ENCODE peak calls at places on chromosome 22, in nine cellular contexts. H is small intestine; V is NCI-H748 treated with DMSO at 0.1 percent for 48 hours; U is neural crest cell; M is activated CD4-positive, alpha-beta T cell treated with anti-CD3 and anti-CD28 coated beads, Interleukin-2, amount 50 U/mL, for 1 hour; D is SW480; Y is hippocampal formation; K is NCI-H2029 treated with DMSO at 0.1 percent for 48 hours; P is effector memory CD4-positive, alpha-beta T cell. W is an unnamed sample.

GRCh38 chr22:19271856-19272535 is 19.5 kb downstream of the CLTCL1 start:
- DNase-seq in P (no peak), H (no peak), D (no peak), M (no peak), Y (no peak), K (no peak), U (no peak), V (no peak), W (no peak)

GRCh38 chr22:50146440-50147228 is 23.9 kb upstream of the PANX2 start:
- DNase-seq in P (no peak), H (peak; percentile 82), K (no peak), U (no peak), D (peak; percentile 63), V (no peak), M (no peak), Y (peak; percentile 76), W (peak; percentile 8)

GRCh38 chr22:44100411-44100810 is 76.3 kb downstream of the PARVB start:
- DNase-seq in K (no peak), M (no peak), D (no peak), P (no peak), U (no peak), Y (no peak), H (no peak), V (no peak), W (no peak)

GRCh38 chr22:25651332-25651731 is 86.9 kb downstream of the GRK3 start:
- DNase-seq in Y (no peak), U (no peak), V (no peak), K (peak; percentile 19), P (no peak), M (no peak), H (no peak), D (no peak), W (peak; percentile 14)

GRCh38 chr22:20957691-20958440 is 9.2 kb upstream of the AIFM3 start:
- DNase-seq in V (no peak), U (no peak), K (no peak), H (peak; percentile 74), D (peak; percentile 66), P (no peak), Y (no peak), M (no peak), W (peak; percentile 19)

GRCh38 chr22:40289991-40290459 is 56.3 kb upstream of the ADSL start:
- DNase-seq in Y (no peak), K (no peak), M (peak; percentile 70), U (no peak), H (peak; percentile 40), D (no peak), V (no peak), P (peak; percentile 49), W (no peak)

GRCh38 chr22:37681556-37682049 is 4.5 kb upstream of the NOL12 start:
- DNase-seq in U (peak; percentile 71), H (peak; percentile 90), P (peak; percentile 41), K (peak; percentile 35), M (peak; percentile 69), D (peak; percentile 76), Y (peak; percentile 21), V (peak; percentile 13), W (peak; percentile 74)

GRCh38 chr22:24087071-24087795 is 76.1 kb downstream of the CABIN1 start:
- DNase-seq in M (no peak), V (no peak), Y (no peak), U (no peak), D (no peak), K (no peak), H (no peak), P (no peak), W (no peak)

GRCh38 chr22:20034143-20034542 is 13.2 kb downstream of the TANGO2 start:
- DNase-seq in D (no peak), U (no peak), K (no peak), Y (no peak), M (no peak), P (no peak), V (no peak), H (no peak), W (no peak)